ENCODE peak calls at places on chromosomes 16 and 17, in four cellular contexts. E is mesendoderm; D is endodermal cell; Q is CD4-positive, CD25-positive, alpha-beta regulatory T cell. Z is an unnamed sample.

GRCh38 chr16:870856-871561 is 70.5 kb upstream of the GNG13 start:
- DNase-seq in E (no peak), D (no peak), Q (no peak), Z (no peak)

GRCh38 chr16:53084736-53085538 is 30.1 kb downstream of the CHD9 start:
- DNase-seq in D (no peak), E (no peak), Q (no peak), Z (no peak)

GRCh38 chr16:14304891-14305459 is 233.9 kb downstream of the MRTFB start:
- DNase-seq in E (no peak), D (no peak), Q (no peak), Z (no peak)

GRCh38 chr17:50266384-50267073 is 7.7 kb upstream of the TMEM92 start:
- DNase-seq in D (peak), E (no peak), Q (no peak), Z (peak)

GRCh38 chr17:16301963-16302855 is 51.1 kb downstream of the CENPV start:
- DNase-seq in D (no peak), Q (no peak), E (no peak), Z (no peak)

GRCh38 chr17:51486091-51486490 is 225.7 kb downstream of the UTP18 start:
- DNase-seq in D (no peak), Q (no peak), E (no peak), Z (no peak)

GRCh38 chr16:89600956-89601355 is 12.5 kb upstream of the DPEP1 start:
- DNase-seq in E (no peak), D (no peak), Q (no peak), Z (no peak)

GRCh38 chr17:78252111-78252634 is 20.7 kb downstream of the TMEM235 start:
- DNase-seq in E (no peak), Q (peak), D (peak), Z (no peak)

GRCh38 chr17:280901-281300 is 71.7 kb downstream of the RPH3AL start:
- DNase-seq in E (no peak), Q (no peak), D (no peak), Z (no peak)

GRCh38 chr16:67278773-67279295 is 498 bp upstream of the PLEKHG4 start:
- DNase-seq in Q (no peak), E (peak), D (peak), Z (peak)

GRCh38 chr17:74163271-74163821 is 40.1 kb upstream of the RPL38 start:
- DNase-seq in E (peak), Q (no peak), D (peak), Z (no peak)

GRCh38 chr17:50056961-50057330 is 1.0 kb downstream of the ITGA3 start:
- DNase-seq in E (no peak), Q (no peak), D (peak), Z (peak)

GRCh38 chr16:70703041-70703834 is 17.4 kb upstream of the MTSS2 start:
- DNase-seq in E (peak), D (peak), Q (no peak), Z (no peak)

GRCh38 chr17:50105811-50106210 is 10.7 kb downstream of the PDK2 start:
- DNase-seq in Q (no peak), D (no peak), E (no peak), Z (no peak)

GRCh38 chr16:74606521-74607309 is at the start of gene GLG1:
- DNase-seq in Q (peak), D (peak), E (peak), Z (peak)

GRCh38 chr16:31529398-31530312 is 2.0 kb downstream of the AHSP start:
- DNase-seq in Q (no peak), D (peak), E (peak), Z (no peak)

GRCh38 chr16:18782697-18783429 is 7.3 kb downstream of the RPS15A start:
- DNase-seq in D (no peak), E (no peak), Q (no peak), Z (no peak)

GRCh38 chr16:3444032-3444388 is 530 bp downstream of the NAA60 start:
- DNase-seq in Q (peak), E (peak), D (peak), Z (no peak)

GRCh38 chr16:35908942-35909341 is 2449.5 kb downstream of the TP53TG3F start:
- DNase-seq in Q (no peak), E (peak), D (peak), Z (no peak)

GRCh38 chr17:43983515-43984411 is 20.7 kb upstream of the NAGS start:
- DNase-seq in Q (no peak), D (peak), E (peak), Z (no peak)

GRCh38 chr16:75306102-75306762 is 54.8 kb upstream of the BCAR1 start:
- DNase-seq in Q (no peak), E (no peak), D (no peak), Z (no peak)

GRCh38 chr16:9523994-9524393 is 432.6 kb downstream of the HAPSTR1 start:
- DNase-seq in D (no peak), Q (no peak), E (no peak), Z (no peak)

GRCh38 chr16:80300456-80300855 is 240.3 kb upstream of the DYNLRB2 start:
- DNase-seq in Q (no peak), E (no peak), D (no peak), Z (no peak)

GRCh38 chr17:21282850-21283249 is 1.7 kb upstream of the MAP2K3 start:
- DNase-seq in D (no peak), Q (no peak), E (no peak), Z (no peak)

GRCh38 chr17:81491193-81491592 is 21.4 kb downstream of the ACTG1 start:
- DNase-seq in Q (no peak), E (no peak), D (no peak), Z (no peak)

GRCh38 chr17:79577485-79578187 is 33.2 kb downstream of the RBFOX3 start:
- DNase-seq in D (no peak), Q (no peak), E (no peak), Z (no peak)

GRCh38 chr16:67236551-67237395 is 9.8 kb downstream of the TMEM208 start:
- DNase-seq in D (peak), E (peak), Q (peak), Z (peak)

GRCh38 chr16:58026139-58026704 is 668 bp downstream of the MMP15 start:
- DNase-seq in E (peak), D (peak), Q (no peak), Z (peak)

GRCh38 chr16:2212362-2213324 is 2.0 kb upstream of the BRICD5 start:
- DNase-seq in Q (no peak), D (no peak), E (peak), Z (peak)

GRCh38 chr17:41907633-41908539 is 10.9 kb downstream of the ACLY start:
- DNase-seq in Q (no peak), D (no peak), E (no peak), Z (no peak)

GRCh38 chr16:25033852-25034251 is 18.7 kb upstream of the ARHGAP17 start:
- DNase-seq in D (no peak), E (no peak), Q (no peak), Z (no peak)

GRCh38 chr17:40291311-40291710 is 3.6 kb downstream of the CDC6 start:
- DNase-seq in Q (no peak), D (no peak), E (no peak), Z (no peak)

GRCh38 chr17:12256380-12256995 is 235.8 kb downstream of the MAP2K4 start:
- DNase-seq in D (no peak), Q (no peak), E (peak), Z (no peak)

GRCh38 chr17:1865252-1866037 is 35.6 kb downstream of the RPA1 start:
- DNase-seq in D (peak), E (peak), Q (peak), Z (peak)

GRCh38 chr16:12455287-12455798 is 348.3 kb downstream of the CPPED1 start:
- DNase-seq in E (peak), D (peak), Q (peak), Z (peak)

GRCh38 chr17:79213305-79213704 is 138.7 kb downstream of the ENGASE start:
- DNase-seq in E (no peak), D (peak), Q (no peak), Z (no peak)

GRCh38 chr17:76968707-76969597 is 100.7 kb downstream of the MGAT5B start:
- DNase-seq in D (peak), Q (peak), E (peak), Z (peak)
- H3K4me3 ChIP-seq in D (peak), Q (peak), E (peak), Z (peak)

DNA sequence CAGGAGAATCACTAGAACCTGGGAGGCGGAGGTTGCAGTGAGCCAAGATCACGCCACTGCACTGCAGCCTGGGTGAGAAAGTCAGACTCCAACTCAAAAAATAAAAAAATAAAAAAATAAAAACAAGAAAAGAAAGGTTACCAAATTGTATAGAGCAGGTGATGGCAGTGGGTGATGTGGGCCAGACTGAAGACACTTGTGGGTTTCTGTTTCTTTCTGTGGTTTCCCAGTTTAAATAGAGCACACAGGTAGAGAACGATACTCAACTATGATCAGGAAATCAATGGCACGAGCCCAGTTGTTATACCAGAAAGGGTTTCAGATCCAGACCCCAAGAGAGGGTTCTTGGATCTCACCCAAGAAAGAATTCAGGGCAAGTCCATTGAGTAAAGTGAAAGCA is 32.6 kb downstream of the NUBP1 start:
- DNase-seq in Q (no peak), E (no peak), D (no peak), Z (no peak)
- H3K27ac ChIP-seq in Q (no peak), E (no peak), D (no peak), Z (no peak)

GRCh38 chr16:22814330-22815105 is 556 bp downstream of the HS3ST2 start:
- DNase-seq in Q (no peak), E (peak), D (peak), Z (no peak)

GRCh38 chr16:22816475-22816874 is 2.5 kb downstream of the HS3ST2 start:
- DNase-seq in D (no peak), Q (no peak), E (peak), Z (peak)

GRCh38 chr16:22813223-22813945 is 578 bp upstream of the HS3ST2 start:
- DNase-seq in D (peak), Q (no peak), E (peak), Z (no peak)

GRCh38 chr16:22813946-22814325 is at the start of gene HS3ST2:
- DNase-seq in Q (no peak), E (peak), D (peak), Z (no peak)

DNA sequence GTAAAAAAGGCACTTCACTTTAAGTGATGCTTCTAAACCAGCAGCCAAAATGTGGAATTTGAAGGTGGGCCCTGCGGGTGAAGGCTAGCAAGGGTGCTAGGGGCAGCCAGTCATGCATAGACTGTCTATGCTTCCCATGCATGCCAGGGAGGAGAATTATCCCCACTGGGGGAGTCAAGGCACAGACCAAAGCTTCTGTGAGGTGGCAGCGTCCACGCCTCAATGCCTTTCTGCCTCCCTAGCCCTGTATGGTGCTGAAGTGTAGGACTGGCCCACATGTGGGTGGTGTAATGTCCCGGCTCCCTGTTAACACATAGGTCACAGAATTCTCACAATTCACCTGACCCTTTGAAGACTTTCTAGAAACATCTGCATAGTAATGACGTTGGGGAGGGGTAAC is 1.9 kb downstream of the HS3ST2 start:
- DNase-seq in E (peak), D (no peak), Q (no peak), Z (no peak)
- H3K4me3 ChIP-seq in E (no peak), D (no peak), Q (no peak), Z (no peak)

GRCh38 chr17:48996696-48997102 is 486 bp upstream of the IGF2BP1 start:
- DNase-seq in D (no peak), Q (no peak), E (no peak), Z (no peak)

GRCh38 chr17:48997103-48997826 is at the start of gene IGF2BP1:
- DNase-seq in E (peak), D (peak), Q (no peak), Z (peak)

GRCh38 chr17:48995871-48996695 is 1.1 kb upstream of the IGF2BP1 start:
- DNase-seq in D (peak), Q (no peak), E (peak), Z (no peak)

GRCh38 chr17:48998557-48999440 is 1.6 kb downstream of the IGF2BP1 start:
- DNase-seq in D (peak), E (peak), Q (no peak), Z (no peak)

GRCh38 chr17:48997827-48998556 is 807 bp downstream of the IGF2BP1 start:
- DNase-seq in Q (no peak), E (no peak), D (peak), Z (no peak)
- H3K27ac ChIP-seq in Q (no peak), E (peak), D (peak), Z (peak)

GRCh38 chr16:87240211-87241134 is 76.7 kb downstream of the C16orf95 start:
- DNase-seq in Q (no peak), D (no peak), E (no peak), Z (peak)

GRCh38 chr16:87246269-87247065 is 70.7 kb downstream of the C16orf95 start:
- DNase-seq in Q (no peak), E (no peak), D (no peak), Z (no peak)

GRCh38 chr16:87241135-87241771 is 75.9 kb downstream of the C16orf95 start:
- DNase-seq in E (no peak), D (no peak), Q (no peak), Z (no peak)

GRCh38 chr16:87244646-87245197 is 72.5 kb downstream of the C16orf95 start:
- DNase-seq in D (no peak), Q (no peak), E (no peak), Z (no peak)

GRCh38 chr16:87243383-87243964 is 73.7 kb downstream of the C16orf95 start:
- DNase-seq in E (no peak), D (no peak), Q (no peak), Z (no peak)
- H3K4me3 ChIP-seq in E (no peak), D (no peak), Q (no peak), Z (no peak)

GRCh38 chr16:54647216-54647615 is 283.4 kb upstream of the IRX5 start:
- DNase-seq in Q (no peak), E (no peak), D (no peak), Z (no peak)

GRCh38 chr16:54648575-54648974 is 282.1 kb upstream of the IRX5 start:
- DNase-seq in D (no peak), Q (no peak), E (no peak), Z (no peak)

GRCh38 chr16:54649846-54650245 is 280.8 kb upstream of the IRX5 start:
- DNase-seq in Q (no peak), E (no peak), D (no peak), Z (no peak)

GRCh38 chr16:54645328-54645727 is 285.3 kb upstream of the IRX5 start:
- DNase-seq in Q (no peak), E (no peak), D (no peak), Z (no peak)

GRCh38 chr16:54647731-54648221 is 282.9 kb upstream of the IRX5 start:
- DNase-seq in E (no peak), D (no peak), Q (no peak), Z (no peak)
- H3K27ac ChIP-seq in E (no peak), D (no peak), Q (no peak), Z (no peak)

DNA sequence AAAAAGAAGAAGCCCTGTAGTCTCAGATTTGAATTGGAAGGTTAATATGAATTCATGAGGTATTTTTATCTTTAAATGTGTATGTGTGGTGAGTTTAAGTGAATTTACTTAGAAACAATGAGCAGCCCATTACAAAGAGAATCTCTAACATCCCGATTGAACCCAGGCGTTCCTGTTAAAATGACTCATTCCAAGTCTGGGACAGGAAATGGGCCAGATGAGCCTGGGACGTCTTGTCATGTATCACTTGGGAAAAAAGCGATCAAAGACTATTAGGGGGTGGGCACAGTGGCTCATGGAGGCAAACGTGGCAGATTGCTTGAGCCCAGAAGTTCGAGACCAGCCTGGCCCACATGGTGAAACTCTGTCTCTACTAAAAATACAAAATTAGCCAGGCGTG is 81.6 kb downstream of the SEC14L1 start:
- DNase-seq in E (no peak), D (no peak), Q (no peak), Z (no peak)
- H3K4me3 ChIP-seq in E (no peak), D (no peak), Q (no peak), Z (no peak)

GRCh38 chr17:27342059-27342458 is 48.1 kb downstream of the WSB1 start:
- DNase-seq in D (no peak), Q (no peak), E (no peak), Z (no peak)

GRCh38 chr17:27346228-27346899 is 52.5 kb downstream of the WSB1 start:
- DNase-seq in E (no peak), Q (no peak), D (no peak), Z (no peak)

GRCh38 chr17:27343294-27343693 is 49.4 kb downstream of the WSB1 start:
- DNase-seq in E (no peak), D (no peak), Q (no peak), Z (no peak)

GRCh38 chr17:27345141-27345904 is 51.4 kb downstream of the WSB1 start:
- DNase-seq in D (peak), Q (no peak), E (peak), Z (no peak)

DNA sequence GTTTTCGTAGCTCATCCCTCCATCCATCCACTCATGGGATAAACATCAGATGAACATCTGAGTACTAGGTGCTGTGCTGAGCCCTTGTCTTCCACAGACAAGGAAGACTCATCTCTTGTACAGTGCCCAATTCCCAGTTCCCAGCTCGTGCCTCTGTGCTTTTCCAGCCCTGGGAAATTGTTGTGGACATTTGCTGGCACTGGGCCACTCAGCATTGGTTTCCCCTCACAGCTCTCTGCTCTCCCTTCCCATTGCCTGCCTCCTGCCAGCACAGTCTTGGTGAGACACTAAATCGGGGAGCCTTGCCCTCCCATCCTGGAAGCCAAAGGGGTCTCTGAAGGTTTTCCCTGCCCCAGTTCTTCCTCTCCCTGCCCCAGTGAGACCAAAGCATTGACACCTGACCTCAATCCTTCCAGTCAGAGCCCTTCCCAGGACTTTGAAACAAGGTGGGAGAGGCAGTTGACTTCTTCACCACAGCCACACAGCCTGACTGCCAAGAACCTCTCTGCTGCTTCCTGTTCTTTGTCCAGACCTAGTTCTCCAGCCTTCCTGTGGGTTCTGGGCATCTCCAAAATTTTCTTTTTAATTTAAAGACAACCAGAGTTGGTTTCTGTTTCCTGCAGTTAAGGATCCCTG is 50.2 kb downstream of the WSB1 start:
- DNase-seq in Q (no peak), E (no peak), D (peak), Z (no peak)
- H3K27ac ChIP-seq in Q (no peak), E (no peak), D (no peak), Z (no peak)